ENCODE peak calls at places on chromosomes 1 and 21, in four cellular contexts. W is heart left ventricle, E is OCI-LY7, U is GM10248. Z is an unnamed sample.

GRCh38 chr1:29180497-29181412 is 945 bp downstream of the SRSF4 start:
- DNase-seq in U (peak), W (no peak), E (no peak), Z (no peak)

GRCh38 chr1:167995038-167995437 is 58.2 kb upstream of the MPC2 start:
- DNase-seq in W (no peak), E (no peak), U (no peak), Z (no peak)

GRCh38 chr1:100344774-100345173 is 7.5 kb upstream of the CDC14A start:
- DNase-seq in E (no peak), U (no peak), W (no peak), Z (no peak)

GRCh38 chr21:8994640-8995511 is 1526.5 kb upstream of the TPTE start:
- DNase-seq in W (no peak), U (no peak), E (no peak), Z (no peak)

GRCh38 chr1:46673749-46674182 is 2.1 kb downstream of the TEX38 start:
- DNase-seq in U (no peak), W (no peak), E (no peak), Z (no peak)

GRCh38 chr1:152071123-152071522 is 17.7 kb downstream of the TCHHL1 start:
- DNase-seq in W (no peak), U (no peak), E (no peak), Z (no peak)

GRCh38 chr1:25729774-25730173 is 70.2 kb upstream of the SELENON start:
- DNase-seq in U (no peak), W (no peak), E (no peak), Z (no peak)

GRCh38 chr1:217014066-217014465 is 290.8 kb upstream of the ESRRG start:
- DNase-seq in W (no peak), E (no peak), U (no peak), Z (no peak)

GRCh38 chr1:169914534-169914933 is 20.8 kb upstream of the SCYL3 start:
- DNase-seq in U (no peak), E (no peak), W (no peak), Z (no peak)

GRCh38 chr1:159054427-159054826 is 22.1 kb downstream of the AIM2 start:
- DNase-seq in E (no peak), U (no peak), W (no peak), Z (no peak)

GRCh38 chr1:67747667-67748066 is 62.7 kb downstream of the GADD45A start:
- DNase-seq in E (no peak), U (no peak), W (no peak), Z (no peak)

GRCh38 chr1:169348356-169349036 is 19.1 kb downstream of the NME7 start:
- DNase-seq in U (no peak), W (no peak), E (peak), Z (no peak)

GRCh38 chr21:45982758-45983731 is 1.5 kb downstream of the COL6A1 start:
- DNase-seq in U (no peak), W (peak), E (no peak), Z (peak)

GRCh38 chr1:59986736-59987310 is 60.2 kb upstream of the CYP2J2 start:
- DNase-seq in U (no peak), E (no peak), W (no peak), Z (no peak)

GRCh38 chr1:55446351-55446750 is 231.2 kb upstream of the USP24 start:
- DNase-seq in E (no peak), W (no peak), U (no peak), Z (no peak)

GRCh38 chr1:203754455-203754864 is 10.5 kb upstream of the LAX1 start:
- DNase-seq in W (no peak), U (no peak), E (peak), Z (no peak)

GRCh38 chr1:154940213-154940879 is 3.8 kb upstream of the PMVK start:
- DNase-seq in E (no peak), U (no peak), W (no peak), Z (no peak)

GRCh38 chr1:67791686-67792475 is 41.4 kb downstream of the GNG12 start:
- DNase-seq in U (no peak), E (no peak), W (peak), Z (no peak)

GRCh38 chr21:35779690-35780570 is 280.4 kb downstream of the SETD4 start:
- DNase-seq in E (no peak), W (peak), U (no peak), Z (no peak)

GRCh38 chr1:160167580-160167979 is 16.2 kb downstream of the ATP1A4 start:
- DNase-seq in W (no peak), U (no peak), E (no peak), Z (no peak)

GRCh38 chr1:147760481-147761260 is at the start of gene GJA5:
- DNase-seq in E (no peak), W (no peak), U (no peak), Z (no peak)

GRCh38 chr1:61082336-61083013 is at the start of gene NFIA:
- DNase-seq in W (peak), U (peak), E (peak), Z (no peak)

GRCh38 chr1:156494309-156494895 is 6.2 kb downstream of the MEF2D start:
- DNase-seq in E (peak), W (no peak), U (no peak), Z (no peak)

GRCh38 chr1:112513112-112513870 is 4.5 kb downstream of the WNT2B start:
- DNase-seq in E (no peak), W (no peak), U (no peak), Z (no peak)

GRCh38 chr1:216456682-216457081 is 33.4 kb upstream of the USH2A start:
- DNase-seq in W (no peak), U (no peak), E (no peak), Z (no peak)

GRCh38 chr1:15056515-15057285 is 96.8 kb upstream of the TMEM51 start:
- DNase-seq in W (no peak), U (no peak), E (no peak), Z (no peak)

GRCh38 chr1:89545264-89546038 is 20.8 kb downstream of the LRRC8B start:
- DNase-seq in U (no peak), E (no peak), W (no peak), Z (no peak)

GRCh38 chr1:54052470-54052933 is 502 bp downstream of the TMEM59 start:
- DNase-seq in W (no peak), E (peak), U (peak), Z (no peak)

GRCh38 chr1:177334276-177334675 is 163.5 kb downstream of the BRINP2 start:
- DNase-seq in E (no peak), U (no peak), W (no peak), Z (no peak)
- TF ChIP-seq CTCF in E (no peak), U (no peak), W (peak), Z (no peak)

DNA sequence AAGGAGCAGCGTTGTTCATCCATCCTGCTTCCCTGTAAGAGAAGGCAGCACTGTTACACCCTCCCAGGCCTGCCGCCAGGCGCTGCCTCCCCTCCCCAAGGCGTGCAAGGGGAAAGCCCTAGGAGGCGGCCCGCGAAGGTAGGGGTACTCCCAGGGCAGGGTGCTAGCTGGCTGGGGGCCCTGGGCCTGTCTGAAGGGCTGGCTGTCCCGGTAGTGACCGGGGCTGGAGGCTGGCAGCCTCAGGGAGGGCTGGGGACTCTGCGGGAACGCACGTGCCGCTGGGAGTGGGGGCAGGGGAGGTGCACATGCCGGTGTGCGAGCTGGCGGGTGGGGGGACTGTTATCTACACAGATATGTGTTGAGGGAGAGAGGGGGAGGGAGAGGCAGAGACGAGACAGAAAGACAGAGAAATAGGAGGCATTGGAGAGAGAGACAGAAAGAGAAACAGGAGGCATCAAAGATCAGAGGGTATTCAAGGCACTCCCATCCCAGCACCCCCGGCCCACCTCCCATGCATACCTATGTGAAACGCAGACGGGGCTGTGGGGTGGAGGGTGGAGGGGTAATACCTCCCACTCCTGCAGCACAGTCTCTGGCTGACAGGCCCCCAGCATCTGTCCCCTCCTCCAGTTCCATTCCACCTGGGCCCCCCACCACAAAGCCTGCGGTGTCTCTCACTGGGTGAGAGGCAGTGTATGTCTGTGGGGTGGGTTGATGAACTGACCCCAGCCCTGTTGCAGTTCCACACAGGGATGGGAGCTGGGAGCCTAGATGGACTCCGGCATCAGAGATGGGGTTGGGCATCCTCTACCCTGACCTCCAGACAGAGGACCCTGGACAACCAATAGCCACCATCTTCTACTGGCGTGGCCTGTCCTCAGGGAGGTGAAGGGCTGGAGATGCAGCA is 49.9 kb downstream of the RAP1GAP start:
- DNase-seq in U (no peak), E (no peak), W (no peak), Z (no peak)
- TF ChIP-seq CTCF in U (no peak), E (no peak), W (no peak), Z (no peak)

GRCh38 chr21:34088752-34089151 is 15.4 kb downstream of the MRPS6 start:
- DNase-seq in W (no peak), E (no peak), U (no peak), Z (no peak)

GRCh38 chr21:34092241-34092921 is 19.0 kb downstream of the MRPS6 start:
- DNase-seq in U (no peak), E (no peak), W (no peak), Z (no peak)

GRCh38 chr21:34093083-34093482 is 19.7 kb downstream of the MRPS6 start:
- DNase-seq in W (no peak), E (no peak), U (no peak), Z (no peak)

GRCh38 chr21:34091032-34091431 is 17.7 kb downstream of the MRPS6 start:
- DNase-seq in W (no peak), U (no peak), E (no peak), Z (no peak)

GRCh38 chr21:34091607-34092006 is 18.2 kb downstream of the MRPS6 start:
- DNase-seq in W (no peak), U (no peak), E (peak), Z (no peak)
- TF ChIP-seq CTCF in W (peak), U (peak), E (peak), Z (peak)

GRCh38 chr1:218656301-218657037 is 311.3 kb downstream of the TGFB2 start:
- DNase-seq in U (no peak), W (no peak), E (no peak), Z (no peak)
- TF ChIP-seq CTCF in U (no peak), W (no peak), E (no peak), Z (no peak)

GRCh38 chr1:202237052-202237451 is 43.5 kb downstream of the LGR6 start:
- DNase-seq in U (peak), E (peak), W (peak), Z (peak)
- TF ChIP-seq CTCF in U (peak), E (peak), W (peak), Z (peak)

GRCh38 chr1:34547043-34547674 is 207.7 kb upstream of the GJB5 start:
- DNase-seq in E (no peak), W (no peak), U (no peak), Z (no peak)
- TF ChIP-seq CTCF in E (peak), W (no peak), U (no peak), Z (no peak)